ENCODE peak calls at places on chromosomes 11 and 22, in four cellular contexts. Q, C, T and V are unnamed samples.

GRCh38 chr11:61514050-61514917 is 5.7 kb downstream of the LRRC10B start:
- DNase-seq in C (no peak), T (no peak), Q (no peak), V (no peak)

GRCh38 chr11:12144306-12145174 is 34.1 kb downstream of the MICAL2 start:
- DNase-seq in C (no peak), Q (no peak), T (no peak), V (no peak)

GRCh38 chr22:44026630-44027511 is 2.8 kb downstream of the PARVB start:
- DNase-seq in Q (peak), C (peak), T (no peak), V (peak)

GRCh38 chr11:77959434-77959833 is 35.0 kb downstream of the INTS4 start:
- DNase-seq in C (no peak), Q (peak), T (no peak), V (no peak)

GRCh38 chr11:35845860-35846259 is 98.0 kb upstream of the LDLRAD3 start:
- DNase-seq in C (no peak), Q (no peak), T (no peak), V (no peak)

GRCh38 chr11:61850687-61851086 is 22.6 kb downstream of the FADS2 start:
- DNase-seq in T (no peak), C (no peak), Q (no peak), V (no peak)

GRCh38 chr11:111148953-111149352 is 96.6 kb upstream of the POU2AF2 start:
- DNase-seq in Q (peak), C (no peak), T (no peak), V (no peak)

GRCh38 chr22:35894464-35894878 is 134.2 kb downstream of the RBFOX2 start:
- DNase-seq in Q (no peak), T (no peak), C (no peak), V (peak)

GRCh38 chr22:41216984-41217383 is 11.9 kb downstream of the L3MBTL2 start:
- DNase-seq in T (no peak), Q (no peak), C (peak), V (no peak)

GRCh38 chr11:26331911-26332571 is at the start of gene ANO3:
- DNase-seq in T (peak), C (peak), Q (peak), V (peak)

GRCh38 chr22:31139866-31140716 is at the start of gene PLA2G3:
- DNase-seq in C (peak), T (no peak), Q (peak), V (peak)

GRCh38 chr11:35122308-35122707 is 16.7 kb upstream of the CD44 start:
- DNase-seq in Q (no peak), T (no peak), C (no peak), V (no peak)